ENCODE peak calls at places on chromosomes 6 and 20, in six cellular contexts. V is HTR-8/SVneo; Z is retina; Q is DMS153; N is stimulated activated CD4-positive, alpha-beta T cell treated with anti-CD3 and anti-CD28 coated beads, Interleukin-2, amount 100 ng/mL, for 24 hours; G is AML-193. L is an unnamed sample.

GRCh38 chr20:46458891-46459750 is 52.7 kb upstream of the ELMO2 start:
- DNase-seq in V (no peak), Z (peak), Q (peak), N (peak), G (no peak), L (peak)

GRCh38 chr20:50574586-50574985 is 64.4 kb downstream of the PTPN1 start:
- DNase-seq in V (no peak), Z (no peak), Q (no peak), N (no peak), G (no peak), L (no peak)

GRCh38 chr20:37343212-37343993 is 2.5 kb upstream of the SRC start:
- DNase-seq in V (no peak), Z (no peak), Q (no peak), N (no peak), G (no peak), L (no peak)

GRCh38 chr20:62578294-62578897 is 63.9 kb upstream of the SLCO4A1 start:
- DNase-seq in V (no peak), Z (no peak), Q (no peak), N (no peak), G (no peak), L (no peak)

GRCh38 chr6:23656257-23656731 is 469.7 kb upstream of the NRSN1 start:
- DNase-seq in V (no peak), Z (peak), Q (peak), N (no peak), G (no peak), L (no peak)

GRCh38 chr6:89610149-89610642 is 28.4 kb downstream of the LYRM2 start:
- DNase-seq in V (peak), Z (peak), Q (peak), N (peak), G (peak), L (peak)

GRCh38 chr6:24923885-24924401 is 11.8 kb downstream of the RIPOR2 start:
- DNase-seq in V (no peak), Z (no peak), Q (no peak), N (no peak), G (no peak), L (no peak)

GRCh38 chr6:37283786-37284185 is 25.8 kb upstream of the TMEM217 start:
- DNase-seq in V (no peak), Z (peak), Q (no peak), N (no peak), G (no peak), L (no peak)

GRCh38 chr6:25874822-25875562 is 949 bp upstream of the SLC17A3 start:
- DNase-seq in V (no peak), Z (no peak), Q (no peak), N (no peak), G (peak), L (no peak)

GRCh38 chr6:132669690-132670291 is 10.8 kb upstream of the TAAR1 start:
- DNase-seq in V (peak), Z (peak), Q (no peak), N (no peak), G (peak), L (peak)

GRCh38 chr20:49717693-49718092 is 4.0 kb upstream of the B4GALT5 start:
- DNase-seq in V (no peak), Z (no peak), Q (no peak), N (no peak), G (no peak), L (no peak)